ENCODE peak calls at places on chromosomes 2 and 18, in five cellular contexts. K, B, T, M and D are unnamed samples.
A peak's percentile ranks its signal among the peaks of the same experiment; 100 is the strongest.

GRCh38 chr2:216107760-216108159 is 1.4 kb upstream of the XRCC5 start:
- DNase-seq in T (no peak), B (no peak), K (peak; percentile 51), M (no peak), D (no peak)

GRCh38 chr2:74806355-74806839 is 27.5 kb upstream of the HK2 start:
- DNase-seq in B (no peak), M (no peak), T (no peak), K (no peak), D (no peak)

GRCh38 chr2:127406454-127406853 is 11.8 kb upstream of the PROC start:
- DNase-seq in K (no peak), B (no peak), M (no peak), T (peak; percentile 75), D (no peak)

GRCh38 chr2:232310189-232310588 is 68.4 kb upstream of the ALPP start:
- DNase-seq in M (no peak), K (no peak), T (no peak), B (no peak), D (no peak)

GRCh38 chr2:209553913-209554312 is 130.1 kb downstream of the MAP2 start:
- DNase-seq in K (no peak), T (no peak), M (no peak), B (no peak), D (no peak)

GRCh38 chr18:58076052-58076451 is 32.0 kb downstream of the NEDD4L start:
- DNase-seq in B (peak; percentile 35), K (peak; percentile 44), M (no peak), T (peak; percentile 7), D (no peak)

GRCh38 chr2:168654724-168655123 is 147.7 kb upstream of the NOSTRIN start:
- DNase-seq in B (no peak), K (no peak), T (no peak), M (no peak), D (no peak)

GRCh38 chr2:96393989-96394761 is 58.6 kb downstream of the NCAPH start:
- DNase-seq in K (no peak), T (no peak), M (no peak), B (no peak), D (no peak)

GRCh38 chr2:202965810-202966454 is 48.7 kb upstream of the NBEAL1 start:
- DNase-seq in T (peak; percentile 50), K (peak; percentile 21), B (peak; percentile 56), M (peak; percentile 6), D (peak; percentile 65)

GRCh38 chr2:17470855-17471641 is 47.2 kb downstream of the RAD51AP2 start:
- DNase-seq in T (peak; percentile 38), K (peak; percentile 66), B (peak; percentile 43), M (peak; percentile 44), D (peak; percentile 28)

GRCh38 chr2:98805412-98806265 is 74.7 kb upstream of the MGAT4A start:
- DNase-seq in T (peak; percentile 70), K (peak; percentile 84), B (peak; percentile 78), M (no peak), D (no peak)

GRCh38 chr2:111028720-111029119 is 92.0 kb upstream of the BCL2L11 start:
- DNase-seq in K (peak; percentile 23), T (no peak), M (peak; percentile 40), B (peak; percentile 45), D (peak; percentile 51)

GRCh38 chr2:9820020-9820973 is 23.0 kb upstream of the TAF1B start:
- DNase-seq in T (peak; percentile 55), B (peak; percentile 71), K (peak; percentile 71), M (no peak), D (no peak)

GRCh38 chr2:95143838-95144237 is 15.8 kb downstream of the ZNF514 start:
- DNase-seq in T (no peak), B (no peak), K (no peak), M (no peak), D (no peak)

DNA sequence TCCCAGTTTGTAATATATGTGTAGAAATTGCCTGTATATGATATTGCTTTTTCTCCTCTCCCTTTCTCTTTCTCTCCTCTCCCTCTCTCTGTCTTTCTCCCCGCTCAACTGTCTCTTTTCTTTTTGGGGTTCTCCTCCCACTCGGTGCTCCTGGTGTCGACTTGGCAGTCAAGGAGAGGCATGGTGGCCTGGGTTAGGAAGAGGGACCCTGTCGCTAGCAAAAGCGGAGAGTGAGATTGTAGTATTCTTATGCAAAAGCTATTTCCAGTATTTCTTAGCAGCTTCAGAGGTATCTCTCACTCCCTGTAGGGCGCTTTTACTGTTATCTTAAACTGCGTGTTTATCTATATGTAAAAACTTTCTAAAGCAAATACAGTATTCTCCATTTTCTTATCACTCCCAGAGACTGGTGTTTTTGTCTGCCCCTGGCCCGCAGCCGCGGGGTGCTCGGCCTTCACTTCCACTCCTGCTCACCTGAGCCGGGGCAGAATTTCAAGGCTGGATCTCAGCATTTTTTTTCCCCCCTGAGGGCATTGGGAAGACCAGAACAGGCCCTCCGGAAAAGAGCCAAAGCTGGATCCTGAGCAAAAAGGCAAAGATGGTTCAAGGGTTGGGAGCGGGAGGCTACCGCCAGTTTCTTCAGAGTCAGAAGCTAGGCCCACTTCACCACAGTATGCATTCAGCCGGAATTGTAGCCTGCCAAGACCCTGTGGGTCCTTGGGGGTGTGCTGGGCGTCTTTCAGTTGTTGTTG is 4.3 kb downstream of the SIX3 start:
- DNase-seq in M (no peak), K (no peak), T (no peak), B (no peak), D (no peak)
- TF ChIP-seq EZH2 in M (no peak), K (no peak), T (no peak), B (no peak), D (no peak)

GRCh38 chr18:815353-815752 is 3.3 kb upstream of the YES1 start:
- DNase-seq in K (no peak), B (no peak), T (no peak), M (no peak), D (no peak)
- H2AFZ ChIP-seq in K (no peak overlapping the region), B (no peak overlapping the region), T (no peak overlapping the region), M (no peak overlapping the region), D (no peak overlapping the region)

GRCh38 chr2:119156891-119157773 is 1.4 kb downstream of the C1QL2 start:
- DNase-seq in T (no peak), K (no peak), M (no peak), B (no peak), D (no peak)

GRCh38 chr2:119158563-119159347 is at the start of gene C1QL2:
- DNase-seq in K (peak; percentile 10), B (no peak), M (no peak), T (peak; percentile 16), D (no peak)

GRCh38 chr2:119156105-119156890 is 2.3 kb downstream of the C1QL2 start:
- DNase-seq in M (no peak), B (no peak), K (peak; percentile 10), T (peak; percentile 11), D (no peak)

GRCh38 chr2:119155633-119156032 is 2.9 kb downstream of the C1QL2 start:
- DNase-seq in K (no peak), M (no peak), T (no peak), B (no peak), D (no peak)

DNA sequence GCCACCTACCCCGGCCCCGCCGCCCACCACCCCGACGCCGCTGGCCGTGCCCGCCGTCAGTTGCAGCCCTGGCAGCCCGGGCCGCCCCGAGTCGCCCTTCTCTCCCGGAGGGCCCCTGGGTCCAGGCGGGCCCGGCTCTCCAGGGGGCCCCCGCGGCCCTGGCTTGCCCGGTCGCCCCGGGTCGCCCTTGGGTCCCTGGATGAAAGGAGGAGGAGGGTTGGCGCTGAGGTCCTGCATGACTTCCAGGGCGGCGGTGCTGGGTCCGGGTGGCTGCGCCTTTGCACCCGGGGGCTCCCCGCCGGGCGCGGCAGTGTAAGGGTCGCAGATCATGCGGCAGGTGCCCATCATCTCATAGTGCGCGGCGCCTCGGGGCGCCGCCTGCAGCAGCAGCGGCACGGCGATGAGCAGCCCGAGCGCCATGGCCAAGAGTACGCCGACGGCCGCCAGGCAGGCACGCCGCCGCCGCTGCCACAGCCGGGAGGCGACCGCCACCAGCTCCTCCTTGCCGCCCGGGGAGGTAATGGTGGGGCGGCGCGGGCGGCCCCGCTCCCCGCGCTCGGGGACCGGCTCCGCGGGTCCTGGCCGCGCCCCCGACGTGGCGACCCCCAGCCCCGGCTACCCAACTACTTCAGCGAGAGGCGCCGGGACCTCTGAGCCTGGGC is 570 bp downstream of the C1QL2 start:
- DNase-seq in B (no peak), T (no peak), K (no peak), M (no peak), D (no peak)
- TF ChIP-seq EZH2 in B (no peak), T (peak; percentile 1), K (no peak), M (no peak), D (no peak)

GRCh38 chr2:171523969-171524401 is 1.7 kb downstream of the CYBRD1 start:
- DNase-seq in M (no peak), T (peak; percentile 80), K (peak; percentile 59), B (no peak), D (no peak)

GRCh38 chr2:171522804-171523338 is 597 bp downstream of the CYBRD1 start:
- DNase-seq in K (peak; percentile 32), T (peak; percentile 69), M (no peak), B (no peak), D (no peak)

GRCh38 chr2:171521361-171522056 is 765 bp upstream of the CYBRD1 start:
- DNase-seq in K (no peak), T (peak; percentile 3), M (no peak), B (no peak), D (no peak)

GRCh38 chr2:171522057-171522803 is at the start of gene CYBRD1:
- DNase-seq in M (no peak), K (peak; percentile 44), B (no peak), T (peak; percentile 91), D (no peak)

DNA sequence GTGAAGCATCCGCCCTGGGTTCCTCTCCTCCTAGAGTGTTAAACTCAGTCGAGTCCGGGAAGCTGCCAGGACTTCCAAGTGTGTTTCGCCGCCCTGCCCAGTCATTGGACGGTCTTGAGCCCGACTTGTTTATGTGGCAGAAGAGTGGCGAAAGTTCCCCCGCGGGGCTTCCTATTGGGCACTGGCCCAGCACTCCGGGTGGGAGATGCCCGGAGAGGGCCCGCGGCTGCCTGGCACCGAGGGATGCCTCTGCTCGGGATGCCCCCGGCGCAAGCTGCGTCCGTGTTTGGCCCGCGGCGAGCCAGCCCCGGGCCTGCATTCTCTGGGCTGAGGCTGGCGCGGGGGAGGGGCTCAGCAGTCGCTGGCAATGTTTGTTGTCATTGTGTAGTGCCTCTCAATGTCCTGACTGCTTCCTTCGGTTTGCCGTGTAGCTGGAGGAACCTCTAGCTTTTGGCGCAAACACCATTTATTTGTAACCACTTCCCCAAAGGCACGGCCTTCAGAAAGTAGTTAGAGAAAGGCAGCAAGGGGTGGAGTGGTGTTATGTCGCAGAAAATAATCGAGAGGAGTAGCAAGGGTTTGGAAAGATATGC is 1.2 kb downstream of the CYBRD1 start:
- DNase-seq in T (peak; percentile 91), M (peak; percentile 38), B (peak; percentile 52), K (peak; percentile 54), D (no peak)
- H2AFZ ChIP-seq in T (peak overlapping the region; percentile 95), M (peak overlapping the region; percentile 98), B (peak overlapping the region; percentile 87), K (peak overlapping the region; percentile 97), D (peak overlapping the region; percentile 68)

GRCh38 chr2:86298411-86299390 is 38.7 kb downstream of the REEP1 start:
- DNase-seq in T (peak; percentile 40), M (no peak), B (peak; percentile 16), K (no peak), D (no peak)
- TF ChIP-seq EZH2 in T (no peak), M (no peak), B (no peak), K (no peak), D (no peak)